ENCODE peak calls at places on chromosome 9, in seven cellular contexts. One of them, this sample, is unnamed.
A peak's percentile ranks its signal among the peaks of the same experiment; 100 is the strongest.

GRCh38 chr9:110731437-110732028 is 62.9 kb downstream of the MUSK start:
- DNase-seq in transverse colon: no peak
- DNase-seq in upper lobe of left lung: no peak
- DNase-seq in right lobe of liver: no peak
- DNase-seq in spleen: no peak
- DNase-seq in breast epithelium: no peak
- DNase-seq in IMR-90: no peak
- DNase-seq in this sample: no peak

GRCh38 chr9:89421595-89421994 is 76.3 kb downstream of the SEMA4D start:
- DNase-seq in transverse colon: no peak
- DNase-seq in upper lobe of left lung: no peak
- DNase-seq in right lobe of liver: no peak
- DNase-seq in spleen: no peak
- DNase-seq in breast epithelium: no peak
- DNase-seq in IMR-90: peak; percentile 77
- DNase-seq in this sample: no peak

GRCh38 chr9:126614455-126615248 is 924 bp downstream of the LMX1B start:
- DNase-seq in transverse colon: no peak
- DNase-seq in breast epithelium: no peak
- DNase-seq in right lobe of liver: peak; percentile 46
- DNase-seq in spleen: no peak
- DNase-seq in upper lobe of left lung: no peak
- DNase-seq in IMR-90: no peak
- DNase-seq in this sample: peak; percentile 54

GRCh38 chr9:123397975-123398374 is 42.0 kb downstream of the CRB2 start:
- DNase-seq in IMR-90: no peak
- DNase-seq in transverse colon: no peak
- DNase-seq in upper lobe of left lung: no peak
- DNase-seq in breast epithelium: no peak
- DNase-seq in spleen: no peak
- DNase-seq in right lobe of liver: no peak
- DNase-seq in this sample: no peak

GRCh38 chr9:20940447-20941176 is 90.8 kb downstream of the HACD4 start:
- DNase-seq in IMR-90: peak; percentile 33
- DNase-seq in transverse colon: no peak
- DNase-seq in upper lobe of left lung: no peak
- DNase-seq in breast epithelium: no peak
- DNase-seq in spleen: no peak
- DNase-seq in right lobe of liver: no peak
- DNase-seq in this sample: no peak

GRCh38 chr9:123246534-123246933 is 21.9 kb downstream of the STRBP start:
- DNase-seq in transverse colon: no peak
- DNase-seq in right lobe of liver: no peak
- DNase-seq in breast epithelium: no peak
- DNase-seq in IMR-90: no peak
- DNase-seq in upper lobe of left lung: no peak
- DNase-seq in spleen: no peak
- DNase-seq in this sample: no peak

GRCh38 chr9:126615251-126615790 is 1.6 kb downstream of the LMX1B start:
- DNase-seq in transverse colon: peak; percentile 22
- DNase-seq in IMR-90: peak; percentile 4
- DNase-seq in upper lobe of left lung: no peak
- DNase-seq in breast epithelium: peak; percentile 80
- DNase-seq in spleen: no peak
- DNase-seq in right lobe of liver: peak; percentile 51
- DNase-seq in this sample: no peak

GRCh38 chr9:129497064-129497836 is 123.7 kb downstream of the C9orf50 start:
- DNase-seq in transverse colon: no peak
- DNase-seq in right lobe of liver: no peak
- DNase-seq in spleen: no peak
- DNase-seq in breast epithelium: peak; percentile 60
- DNase-seq in upper lobe of left lung: no peak
- DNase-seq in IMR-90: no peak
- DNase-seq in this sample: peak; percentile 76

DNA sequence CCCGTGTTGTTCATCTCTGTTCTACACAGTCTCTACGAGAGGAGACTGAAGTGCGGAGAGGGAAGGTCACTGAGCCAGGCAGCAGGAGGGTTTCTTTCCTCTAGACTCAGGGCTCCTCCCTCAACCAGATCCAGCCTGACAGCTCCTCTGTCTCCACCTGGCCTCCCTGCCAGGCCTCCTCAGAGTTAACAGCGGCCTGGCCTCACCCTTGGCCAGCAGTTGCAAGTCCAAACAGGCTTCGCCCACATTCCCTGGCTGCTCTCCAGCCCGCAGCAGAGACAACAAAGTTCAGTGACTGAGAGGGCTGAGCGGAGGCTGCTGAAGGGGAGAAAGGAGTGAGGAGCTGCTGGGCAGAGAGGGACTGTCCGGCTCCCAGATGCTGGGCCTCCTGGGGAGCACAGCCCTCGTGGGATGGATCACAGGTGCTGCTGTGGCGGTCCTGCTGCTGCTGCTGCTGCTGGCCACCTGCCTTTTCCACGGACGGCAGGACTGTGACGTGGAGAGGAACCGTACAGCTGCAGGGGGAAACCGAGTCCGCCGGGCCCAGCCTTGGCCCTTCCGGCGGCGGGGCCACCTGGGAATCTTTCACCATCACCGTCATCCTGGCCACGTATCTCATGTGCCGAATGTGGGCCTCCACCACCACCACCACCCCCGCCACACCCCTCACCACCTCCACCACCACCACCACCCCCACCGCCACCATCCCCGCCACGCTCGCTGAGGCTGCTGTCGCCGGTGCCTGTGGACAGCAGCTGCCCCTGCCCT is at the start of gene HRCT1:
- DNase-seq in right lobe of liver: peak; percentile 96
- DNase-seq in spleen: peak; percentile 88
- DNase-seq in upper lobe of left lung: peak; percentile 94
- DNase-seq in IMR-90: peak; percentile 94
- DNase-seq in breast epithelium: peak; percentile 96
- DNase-seq in transverse colon: peak; percentile 95
- DNase-seq in this sample: peak; percentile 94
- TF ChIP-seq POLR2A in right lobe of liver: peak; percentile 43
- TF ChIP-seq POLR2A in spleen: no peak
- TF ChIP-seq POLR2A in upper lobe of left lung: no peak
- TF ChIP-seq POLR2A in IMR-90: no peak
- TF ChIP-seq POLR2A in breast epithelium: no peak
- TF ChIP-seq POLR2A in transverse colon: peak; percentile 96
- TF ChIP-seq POLR2A in this sample: no peak

GRCh38 chr9:127892831-127893230 is 6.6 kb downstream of the ST6GALNAC6 start:
- DNase-seq in breast epithelium: no peak
- DNase-seq in transverse colon: no peak
- DNase-seq in spleen: no peak
- DNase-seq in right lobe of liver: no peak
- DNase-seq in IMR-90: no peak
- DNase-seq in upper lobe of left lung: no peak
- DNase-seq in this sample: no peak

GRCh38 chr9:127893392-127893791 is 6.0 kb downstream of the ST6GALNAC6 start:
- DNase-seq in upper lobe of left lung: no peak
- DNase-seq in breast epithelium: no peak
- DNase-seq in transverse colon: no peak
- DNase-seq in spleen: no peak
- DNase-seq in right lobe of liver: no peak
- DNase-seq in IMR-90: no peak
- DNase-seq in this sample: no peak

GRCh38 chr9:127886401-127886972 is 9.0 kb upstream of the AK1 start:
- DNase-seq in right lobe of liver: peak; percentile 53
- DNase-seq in spleen: peak; percentile 75
- DNase-seq in upper lobe of left lung: no peak
- DNase-seq in breast epithelium: no peak
- DNase-seq in IMR-90: no peak
- DNase-seq in transverse colon: no peak
- DNase-seq in this sample: peak; percentile 58

GRCh38 chr9:127887792-127888191 is 10.3 kb upstream of the AK1 start:
- DNase-seq in breast epithelium: no peak
- DNase-seq in IMR-90: no peak
- DNase-seq in right lobe of liver: no peak
- DNase-seq in transverse colon: no peak
- DNase-seq in spleen: no peak
- DNase-seq in upper lobe of left lung: no peak
- DNase-seq in this sample: no peak

GRCh38 chr9:127890053-127890452 is 9.3 kb downstream of the ST6GALNAC6 start:
- DNase-seq in spleen: no peak
- DNase-seq in breast epithelium: no peak
- DNase-seq in right lobe of liver: no peak
- DNase-seq in IMR-90: no peak
- DNase-seq in transverse colon: no peak
- DNase-seq in upper lobe of left lung: no peak
- DNase-seq in this sample: no peak
- H3K36me3 ChIP-seq in spleen: peaks cover 98% of the 10 kb centered on the region
- H3K36me3 ChIP-seq in breast epithelium: peaks cover 21% of the 10 kb centered on the region
- H3K36me3 ChIP-seq in right lobe of liver: peaks cover 6% of the 10 kb centered on the region
- H3K36me3 ChIP-seq in IMR-90: peaks cover 66% of the 10 kb centered on the region
- H3K36me3 ChIP-seq in transverse colon: peaks cover 35% of the 10 kb centered on the region
- H3K36me3 ChIP-seq in upper lobe of left lung: peaks cover 90% of the 10 kb centered on the region
- H3K36me3 ChIP-seq in this sample: peaks cover 92% of the 10 kb centered on the region

GRCh38 chr9:122095010-122095767 is 2.1 kb upstream of the TTLL11 start:
- DNase-seq in spleen: no peak
- DNase-seq in transverse colon: peak; percentile 56
- DNase-seq in IMR-90: peak; percentile 65
- DNase-seq in breast epithelium: no peak
- DNase-seq in right lobe of liver: no peak
- DNase-seq in upper lobe of left lung: no peak
- DNase-seq in this sample: no peak

GRCh38 chr9:122091682-122092592 is 1.2 kb downstream of the TTLL11 start:
- DNase-seq in upper lobe of left lung: no peak
- DNase-seq in right lobe of liver: no peak
- DNase-seq in IMR-90: no peak
- DNase-seq in spleen: no peak
- DNase-seq in breast epithelium: no peak
- DNase-seq in transverse colon: no peak
- DNase-seq in this sample: peak; percentile 76

GRCh38 chr9:122090981-122091380 is 2.1 kb downstream of the TTLL11 start:
- DNase-seq in upper lobe of left lung: no peak
- DNase-seq in spleen: no peak
- DNase-seq in IMR-90: no peak
- DNase-seq in breast epithelium: no peak
- DNase-seq in right lobe of liver: no peak
- DNase-seq in transverse colon: no peak
- DNase-seq in this sample: no peak

GRCh38 chr9:122090287-122090883 is 2.7 kb downstream of the TTLL11 start:
- DNase-seq in upper lobe of left lung: no peak
- DNase-seq in right lobe of liver: no peak
- DNase-seq in spleen: no peak
- DNase-seq in breast epithelium: no peak
- DNase-seq in transverse colon: no peak
- DNase-seq in IMR-90: no peak
- DNase-seq in this sample: no peak

DNA sequence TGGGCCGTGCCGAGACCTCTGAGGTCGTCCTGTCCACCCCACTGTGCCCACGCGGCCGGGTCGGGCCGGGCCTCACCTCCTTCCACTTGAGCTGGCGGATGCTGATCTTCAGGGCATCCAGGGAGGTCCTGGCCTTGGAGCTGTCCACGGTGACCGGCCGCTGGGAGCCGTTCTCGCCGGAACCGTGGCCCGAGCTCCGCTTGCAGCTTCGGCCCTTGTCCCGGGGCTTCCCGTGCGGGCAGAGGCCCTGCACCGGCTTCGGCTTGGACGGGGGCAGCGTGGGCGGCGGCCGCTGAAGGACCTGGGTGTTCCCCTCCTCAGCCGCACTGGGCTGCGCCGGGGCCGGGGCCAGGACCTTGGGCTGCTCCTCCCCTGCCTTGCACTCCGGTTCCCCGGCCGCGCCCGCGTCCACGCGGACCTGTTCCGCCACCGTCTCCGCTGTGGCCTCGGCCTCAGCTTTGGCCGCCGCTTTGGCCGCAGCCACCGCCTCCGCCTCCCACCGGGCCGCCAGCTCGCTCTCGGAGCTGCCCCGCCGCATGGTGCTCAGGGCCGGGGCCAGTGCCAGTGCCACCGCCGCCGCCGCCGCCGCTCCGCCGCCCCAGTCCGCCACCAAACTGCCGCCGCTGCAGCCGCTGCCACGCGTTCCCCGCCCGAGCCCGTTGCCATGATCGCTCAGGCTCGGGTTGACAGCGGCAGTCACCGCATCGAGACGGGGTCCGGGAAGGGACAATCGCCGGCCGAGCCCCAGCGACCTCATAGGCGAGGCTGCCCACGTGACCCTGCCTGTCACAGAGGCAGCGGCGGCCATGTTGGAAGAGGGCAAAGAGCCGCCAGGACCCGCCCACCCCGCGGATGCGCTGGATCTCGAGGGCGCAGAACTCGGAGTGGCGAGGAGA is at the start of gene TTLL11:
- DNase-seq in transverse colon: peak; percentile 98
- DNase-seq in spleen: peak; percentile 99
- DNase-seq in upper lobe of left lung: peak; percentile 97
- DNase-seq in right lobe of liver: peak; percentile 98
- DNase-seq in IMR-90: peak; percentile 91
- DNase-seq in breast epithelium: peak; percentile 97
- DNase-seq in this sample: peak; percentile 98
- H3K4me1 ChIP-seq in transverse colon: peaks cover 24% of the 10 kb centered on the region
- H3K4me1 ChIP-seq in spleen: peaks cover 40% of the 10 kb centered on the region
- H3K4me1 ChIP-seq in upper lobe of left lung: peaks cover 35% of the 10 kb centered on the region
- H3K4me1 ChIP-seq in right lobe of liver: peaks cover 33% of the 10 kb centered on the region
- H3K4me1 ChIP-seq in IMR-90: peaks cover 9% of the 10 kb centered on the region
- H3K4me1 ChIP-seq in breast epithelium: no peaks in the 10 kb centered on the region
- H3K4me1 ChIP-seq in this sample: peaks cover 33% of the 10 kb centered on the region

GRCh38 chr9:137621131-137621757 is 2.4 kb downstream of the EHMT1 start:
- DNase-seq in right lobe of liver: no peak
- DNase-seq in transverse colon: no peak
- DNase-seq in upper lobe of left lung: no peak
- DNase-seq in IMR-90: no peak
- DNase-seq in breast epithelium: no peak
- DNase-seq in spleen: peak; percentile 43
- DNase-seq in this sample: no peak

GRCh38 chr9:137615387-137615871 is 3.4 kb upstream of the EHMT1 start:
- DNase-seq in spleen: peak; percentile 76
- DNase-seq in transverse colon: no peak
- DNase-seq in IMR-90: no peak
- DNase-seq in right lobe of liver: no peak
- DNase-seq in upper lobe of left lung: no peak
- DNase-seq in breast epithelium: no peak
- DNase-seq in this sample: no peak

GRCh38 chr9:137620581-137620980 is 1.8 kb downstream of the EHMT1 start:
- DNase-seq in right lobe of liver: no peak
- DNase-seq in breast epithelium: no peak
- DNase-seq in upper lobe of left lung: no peak
- DNase-seq in transverse colon: no peak
- DNase-seq in IMR-90: no peak
- DNase-seq in spleen: peak; percentile 48
- DNase-seq in this sample: no peak

GRCh38 chr9:137618105-137619067 is at the start of gene EHMT1:
- DNase-seq in IMR-90: peak; percentile 74
- DNase-seq in transverse colon: peak; percentile 91
- DNase-seq in upper lobe of left lung: peak; percentile 78
- DNase-seq in spleen: peak; percentile 96
- DNase-seq in right lobe of liver: peak; percentile 89
- DNase-seq in breast epithelium: peak; percentile 82
- DNase-seq in this sample: peak; percentile 88

DNA sequence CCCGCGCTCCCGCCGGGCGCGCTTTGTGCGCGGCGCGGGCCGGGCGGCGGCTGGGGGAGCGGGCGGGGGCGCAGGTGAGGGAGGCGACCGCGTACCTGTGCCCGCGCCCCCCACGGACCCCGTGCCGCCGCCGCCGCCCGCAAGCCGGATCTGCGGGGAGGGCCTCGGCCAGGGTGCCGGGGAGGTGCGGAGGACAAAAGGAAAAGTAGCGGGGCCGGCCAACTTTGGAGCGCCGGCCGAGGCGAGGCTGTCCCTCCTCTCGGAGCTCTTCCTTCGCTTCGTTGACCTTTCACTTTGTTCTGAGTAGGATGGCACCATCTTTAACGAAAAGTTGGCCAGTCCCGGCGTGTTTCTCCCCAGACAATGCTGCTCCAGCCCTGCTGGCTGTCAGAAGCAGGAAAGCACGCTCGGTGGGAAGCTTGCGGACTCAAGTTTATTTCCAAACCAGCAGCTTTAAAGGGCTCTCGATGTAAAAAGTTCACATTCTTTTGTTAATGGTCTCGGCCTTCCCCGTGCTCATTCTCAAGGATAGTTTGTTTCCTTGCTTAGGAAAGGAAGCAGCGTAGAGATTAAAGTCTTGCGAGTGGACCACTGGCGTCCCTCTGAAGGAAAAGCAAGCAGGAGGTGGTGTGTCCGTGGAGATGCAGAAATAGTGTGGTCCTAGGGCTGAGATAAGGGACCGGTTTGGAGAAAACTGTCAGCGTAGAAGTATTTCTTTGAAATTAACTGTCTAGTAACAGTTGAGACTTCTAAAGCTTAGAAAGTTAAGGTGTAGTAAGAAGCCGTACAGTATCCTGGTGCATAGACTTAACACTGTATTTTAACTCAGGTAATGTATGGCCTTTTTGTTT is 660 bp downstream of the EHMT1 start:
- DNase-seq in IMR-90: peak; percentile 36
- DNase-seq in upper lobe of left lung: no peak
- DNase-seq in breast epithelium: no peak
- DNase-seq in transverse colon: peak; percentile 46
- DNase-seq in spleen: peak; percentile 91
- DNase-seq in right lobe of liver: no peak
- DNase-seq in this sample: no peak
- TF ChIP-seq POLR2A in IMR-90: no peak
- TF ChIP-seq POLR2A in upper lobe of left lung: no peak
- TF ChIP-seq POLR2A in breast epithelium: no peak
- TF ChIP-seq POLR2A in transverse colon: no peak
- TF ChIP-seq POLR2A in spleen: no peak
- TF ChIP-seq POLR2A in right lobe of liver: no peak
- TF ChIP-seq POLR2A in this sample: no peak